ENCODE peak calls at places on chromosomes 3 and 15, in five cellular contexts. One of them, this sample, is unnamed.

GRCh38 chr3:158313344-158313927 is 203.5 kb downstream of the RSRC1 start:
- DNase-seq in HFFc6: peak; percentile 25
- DNase-seq in T-helper 2 cell: no peak
- DNase-seq in choroid plexus epithelial cell: peak; percentile 76
- DNase-seq in GM12864: peak; percentile 7
- DNase-seq in this sample: no peak

GRCh38 chr3:115113367-115113766 is 33.7 kb downstream of the ZBTB20 start:
- DNase-seq in HFFc6: no peak
- DNase-seq in T-helper 2 cell: no peak
- DNase-seq in choroid plexus epithelial cell: peak; percentile 76
- DNase-seq in GM12864: no peak
- DNase-seq in this sample: peak; percentile 7

GRCh38 chr3:136667081-136667480 is 85.1 kb downstream of the STAG1 start:
- DNase-seq in HFFc6: no peak
- DNase-seq in T-helper 2 cell: no peak
- DNase-seq in choroid plexus epithelial cell: peak; percentile 10
- DNase-seq in GM12864: no peak
- DNase-seq in this sample: no peak

GRCh38 chr3:4866841-4867240 is 112.4 kb upstream of the BHLHE40 start:
- DNase-seq in HFFc6: no peak
- DNase-seq in T-helper 2 cell: no peak
- DNase-seq in choroid plexus epithelial cell: peak; percentile 15
- DNase-seq in GM12864: no peak
- DNase-seq in this sample: peak; percentile 6

GRCh38 chr15:92714071-92714456 is 58.5 kb upstream of the FAM174B start:
- DNase-seq in HFFc6: peak; percentile 68
- DNase-seq in T-helper 2 cell: no peak
- DNase-seq in choroid plexus epithelial cell: peak; percentile 32
- DNase-seq in GM12864: no peak
- DNase-seq in this sample: peak; percentile 51

GRCh38 chr15:62849316-62850129 is 193.0 kb upstream of the TPM1 start:
- DNase-seq in HFFc6: no peak
- DNase-seq in T-helper 2 cell: no peak
- DNase-seq in choroid plexus epithelial cell: no peak
- DNase-seq in GM12864: no peak
- DNase-seq in this sample: no peak

GRCh38 chr3:99637381-99638111 is 848 bp upstream of the COL8A1 start:
- DNase-seq in HFFc6: peak; percentile 78
- DNase-seq in T-helper 2 cell: no peak
- DNase-seq in choroid plexus epithelial cell: peak; percentile 89
- DNase-seq in GM12864: no peak
- DNase-seq in this sample: peak; percentile 33

GRCh38 chr3:186980989-186981388 is 50.7 kb downstream of the ST6GAL1 start:
- DNase-seq in HFFc6: no peak
- DNase-seq in T-helper 2 cell: no peak
- DNase-seq in choroid plexus epithelial cell: no peak
- DNase-seq in GM12864: no peak
- DNase-seq in this sample: no peak

GRCh38 chr15:41585140-41586047 is 26.4 kb downstream of the TYRO3 start:
- DNase-seq in HFFc6: peak; percentile 66
- DNase-seq in T-helper 2 cell: peak; percentile 13
- DNase-seq in choroid plexus epithelial cell: peak; percentile 64
- DNase-seq in GM12864: no peak
- DNase-seq in this sample: peak; percentile 63

GRCh38 chr3:57331078-57331477 is 38.6 kb upstream of the ASB14 start:
- DNase-seq in HFFc6: no peak
- DNase-seq in T-helper 2 cell: no peak
- DNase-seq in choroid plexus epithelial cell: peak; percentile 2
- DNase-seq in GM12864: no peak
- DNase-seq in this sample: no peak

GRCh38 chr3:4801924-4802323 is 177.3 kb upstream of the BHLHE40 start:
- DNase-seq in HFFc6: no peak
- DNase-seq in T-helper 2 cell: no peak
- DNase-seq in choroid plexus epithelial cell: no peak
- DNase-seq in GM12864: no peak
- DNase-seq in this sample: no peak

GRCh38 chr3:110413807-110414748 is 657.5 kb upstream of the NECTIN3 start:
- DNase-seq in HFFc6: peak; percentile 69
- DNase-seq in T-helper 2 cell: no peak
- DNase-seq in choroid plexus epithelial cell: peak; percentile 91
- DNase-seq in GM12864: no peak
- DNase-seq in this sample: peak; percentile 25

GRCh38 chr3:33146791-33147445 is 33.1 kb downstream of the CRTAP start:
- DNase-seq in HFFc6: no peak
- DNase-seq in T-helper 2 cell: no peak
- DNase-seq in choroid plexus epithelial cell: peak; percentile 76
- DNase-seq in GM12864: no peak
- DNase-seq in this sample: no peak

GRCh38 chr3:183371672-183371968 is 56.8 kb downstream of the MCF2L2 start:
- DNase-seq in HFFc6: no peak
- DNase-seq in T-helper 2 cell: no peak
- DNase-seq in choroid plexus epithelial cell: peak; percentile 28
- DNase-seq in GM12864: no peak
- DNase-seq in this sample: no peak

GRCh38 chr3:163159306-163159705 is 1662.7 kb downstream of the OTOL1 start:
- DNase-seq in HFFc6: no peak
- DNase-seq in T-helper 2 cell: no peak
- DNase-seq in choroid plexus epithelial cell: no peak
- DNase-seq in GM12864: no peak
- DNase-seq in this sample: no peak

GRCh38 chr3:100682056-100682853 is 27.0 kb upstream of the TFG start:
- DNase-seq in HFFc6: no peak
- DNase-seq in T-helper 2 cell: no peak
- DNase-seq in choroid plexus epithelial cell: peak; percentile 22
- DNase-seq in GM12864: no peak
- DNase-seq in this sample: no peak

GRCh38 chr3:105459566-105460290 is 93.0 kb downstream of the ALCAM start:
- DNase-seq in HFFc6: no peak
- DNase-seq in T-helper 2 cell: no peak
- DNase-seq in choroid plexus epithelial cell: no peak
- DNase-seq in GM12864: no peak
- DNase-seq in this sample: no peak

This sample was measured in AG08396.